ENCODE peak calls at places on chromosomes 12 and 14, in nine cellular contexts. B, Y, R, L, E, P, Z, M and A are unnamed samples.
A peak's percentile ranks its signal among the peaks of the same experiment; 100 is the strongest.

GRCh38 chr14:58865520-58866281 is 227.9 kb downstream of the DACT1 start:
- DNase-seq in E (no peak), L (no peak), Z (peak; percentile 78), P (no peak), R (no peak), M (peak; percentile 59), B (no peak), Y (peak; percentile 78), A (no peak)

GRCh38 chr12:18683603-18684002 is 54.2 kb downstream of the PLCZ1 start:
- DNase-seq in B (no peak), M (peak; percentile 28), P (no peak), L (no peak), Y (no peak), Z (peak; percentile 49), E (no peak), R (no peak), A (no peak)

GRCh38 chr12:52338241-52338960 is 17.2 kb upstream of the KRT83 start:
- DNase-seq in R (no peak), Z (no peak), P (no peak), E (no peak), M (no peak), Y (no peak), B (no peak), L (no peak), A (no peak)

GRCh38 chr12:108947097-108947496 is 67.2 kb downstream of the DAO start:
- DNase-seq in E (no peak), L (no peak), R (no peak), Z (no peak), M (no peak), P (no peak), Y (no peak), B (no peak), A (no peak)

GRCh38 chr12:112716099-112717093 is 75.2 kb upstream of the RPH3A start:
- DNase-seq in B (peak; percentile 46), Y (peak; percentile 73), Z (no peak), M (peak; percentile 32), R (no peak), L (no peak), P (peak; percentile 9), E (peak; percentile 20), A (no peak)

GRCh38 chr14:31867570-31867969 is 209.5 kb upstream of the ARHGAP5 start:
- DNase-seq in E (no peak), L (no peak), Z (no peak), B (no peak), Y (no peak), P (no peak), M (no peak), R (no peak), A (no peak)

GRCh38 chr12:9331218-9331626 is 123.0 kb upstream of the PZP start:
- DNase-seq in P (peak; percentile 59), Y (peak; percentile 82), Z (peak; percentile 41), L (peak; percentile 75), R (peak; percentile 49), M (peak; percentile 45), E (peak; percentile 69), B (peak; percentile 78), A (peak; percentile 49)

GRCh38 chr14:72714871-72715214 is 179.1 kb downstream of the DPF3 start:
- DNase-seq in P (no peak), M (no peak), E (no peak), B (no peak), L (no peak), Z (no peak), Y (no peak), R (no peak), A (no peak)

GRCh38 chr12:77354766-77355362 is 289.5 kb upstream of the E2F7 start:
- DNase-seq in M (peak; percentile 11), Y (no peak), P (no peak), L (no peak), B (no peak), Z (peak; percentile 4), E (no peak), R (no peak), A (no peak)

GRCh38 chr12:91379051-91379775 is 196.6 kb upstream of the DCN start:
- DNase-seq in M (no peak), B (no peak), Y (no peak), E (no peak), R (no peak), Z (no peak), L (no peak), P (no peak), A (no peak)

GRCh38 chr12:124171231-124171985 is 123.5 kb upstream of the RFLNA start:
- DNase-seq in Z (no peak), Y (no peak), L (no peak), M (no peak), P (no peak), B (no peak), E (no peak), R (no peak), A (no peak)

GRCh38 chr14:104039214-104039613 is 46.3 kb upstream of the ASPG start:
- DNase-seq in P (no peak), M (no peak), L (no peak), B (no peak), Y (no peak), E (no peak), R (no peak), Z (no peak), A (no peak)

GRCh38 chr14:92665699-92666110 is 82.7 kb downstream of the LGMN start:
- DNase-seq in E (no peak), M (no peak), P (no peak), B (no peak), R (no peak), Y (no peak), L (no peak), Z (no peak), A (no peak)

GRCh38 chr14:64734990-64735389 is 30.8 kb downstream of the PLEKHG3 start:
- DNase-seq in E (no peak), R (no peak), L (no peak), Z (no peak), B (no peak), P (no peak), Y (no peak), M (no peak), A (no peak)